ENCODE peak calls at places on chromosomes 7 and 10, in eight cellular contexts. A, J, G, C, E, O, U and T are unnamed samples. For H3K27me3, the result is how much of the 10 kb centered on the place peaks cover.

GRCh38 chr7:21426286-21426957 is 1.5 kb upstream of the SP4 start:
- DNase-seq in A (no peak), J (peak), G (no peak), C (no peak), E (peak), O (peak), U (no peak), T (no peak)

GRCh38 chr7:12570148-12570528 is 382 bp upstream of the SCIN start:
- DNase-seq in A (no peak), J (peak), G (no peak), C (no peak), E (peak), O (peak), U (no peak), T (no peak)

GRCh38 chr10:99345350-99345749 is 16.2 kb downstream of the CNNM1 start:
- DNase-seq in A (no peak), J (no peak), G (no peak), C (peak), E (no peak), O (peak), U (no peak), T (no peak)

GRCh38 chr10:21402606-21403083 is 122.8 kb downstream of the SKIDA1 start:
- DNase-seq in A (no peak), J (peak), G (no peak), C (peak), E (no peak), O (peak), U (no peak), T (no peak)

GRCh38 chr10:95039281-95039680 is 30.0 kb downstream of the CYP2C8 start:
- DNase-seq in A (no peak), J (no peak), G (no peak), C (no peak), E (no peak), O (no peak), U (no peak), T (no peak)

GRCh38 chr7:150595361-150595760 is 28.2 kb downstream of the GIMAP4 start:
- DNase-seq in A (no peak), J (no peak), G (no peak), C (no peak), E (no peak), O (no peak), U (no peak), T (no peak)

GRCh38 chr7:50292763-50293162 is 11.8 kb upstream of the IKZF1 start:
- DNase-seq in A (no peak), J (no peak), G (no peak), C (no peak), E (no peak), O (no peak), U (no peak), T (no peak)

GRCh38 chr10:50624866-50625491 is 1.2 kb upstream of the SGMS1 start:
- DNase-seq in A (peak), J (peak), G (peak), C (no peak), E (peak), O (peak), U (peak), T (no peak)

GRCh38 chr10:43923328-43923727 is 274.6 kb upstream of the ZNF32 start:
- DNase-seq in A (no peak), J (no peak), G (no peak), C (no peak), E (no peak), O (no peak), U (no peak), T (no peak)

GRCh38 chr7:34673066-34673465 is 15.0 kb downstream of the NPSR1 start:
- DNase-seq in A (no peak), J (no peak), G (no peak), C (no peak), E (no peak), O (no peak), U (no peak), T (no peak)
- H3K27me3 ChIP-seq in A (under half), J (under half), G (under half), C (under half), E (under half), O (half or more), U (under half), T (under half)

GRCh38 chr7:155509025-155509724 is 37.2 kb downstream of the CNPY1 start:
- DNase-seq in A (no peak), J (no peak), G (no peak), C (no peak), E (no peak), O (no peak), U (no peak), T (no peak)
- H3K27me3 ChIP-seq in A (under half), J (under half), G (half or more), C (under half), E (half or more), O (half or more), U (half or more), T (under half)

DNA sequence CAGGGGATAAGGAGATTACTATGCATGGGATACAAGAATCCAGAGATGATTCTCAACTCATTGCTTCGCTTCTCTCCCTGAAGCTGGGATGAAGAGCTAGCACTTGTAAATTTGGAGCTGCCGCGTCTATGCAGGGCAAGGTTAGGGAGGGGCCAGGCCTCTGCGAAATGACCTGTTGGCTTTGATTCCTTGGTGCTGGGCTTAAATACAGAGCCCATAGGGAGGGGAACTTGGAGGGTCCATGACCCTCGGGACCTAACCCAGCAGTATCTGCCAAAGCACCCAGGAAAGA is 673 bp upstream of the WNT2 start:
- DNase-seq in A (no peak), J (no peak), G (no peak), C (no peak), E (no peak), O (no peak), U (no peak), T (peak)
- H3K27me3 ChIP-seq in A (under half), J (under half), G (under half), C (under half), E (under half), O (under half), U (under half), T (under half)

GRCh38 chr10:47276071-47276470 is 23.9 kb upstream of the GDF10 start:
- DNase-seq in A (no peak), J (no peak), G (no peak), C (no peak), E (no peak), O (no peak), U (no peak), T (no peak)
- H3K27me3 ChIP-seq in A (under half), J (under half), G (under half), C (under half), E (under half), O (under half), U (under half), T (under half)

GRCh38 chr10:101228682-101229274 is 485 bp downstream of the LBX1 start:
- DNase-seq in A (peak), J (no peak), G (peak), C (no peak), E (no peak), O (peak), U (no peak), T (no peak)
- H3K27me3 ChIP-seq in A (under half), J (half or more), G (under half), C (half or more), E (half or more), O (half or more), U (under half), T (under half)